ENCODE peak calls at places on chromosomes 1 and 21, in nine cellular contexts. X, M, Z, B, U, E, J, L and F are unnamed samples.

GRCh38 chr1:193417945-193418744 is 231.7 kb upstream of the B3GALT2 start:
- DNase-seq in X (peak), M (peak), Z (no peak), B (no peak), U (no peak), E (peak), J (no peak), L (no peak), F (no peak)

GRCh38 chr1:162327144-162327790 is 49.4 kb downstream of the SPATA46 start:
- DNase-seq in X (peak), M (no peak), Z (no peak), B (no peak), U (no peak), E (no peak), J (no peak), L (no peak), F (no peak)

GRCh38 chr1:207981976-207982375 is 71.1 kb upstream of the CD34 start:
- DNase-seq in X (no peak), M (no peak), Z (peak), B (no peak), U (peak), E (no peak), J (peak), L (peak), F (no peak)

GRCh38 chr21:42151148-42152074 is 67.5 kb upstream of the ABCG1 start:
- DNase-seq in X (no peak), M (no peak), Z (no peak), B (no peak), U (no peak), E (no peak), J (no peak), L (no peak), F (no peak)

GRCh38 chr21:44718571-44718970 is 7.2 kb upstream of the TSPEAR start:
- DNase-seq in X (no peak), M (no peak), Z (no peak), B (no peak), U (no peak), E (no peak), J (no peak), L (peak), F (no peak)

GRCh38 chr1:111987502-111987901 is 2.0 kb downstream of the KCND3 start:
- DNase-seq in X (no peak), M (no peak), Z (no peak), B (peak), U (no peak), E (no peak), J (no peak), L (no peak), F (no peak)

GRCh38 chr1:119966020-119966419 is 69.7 kb upstream of the ADAM30 start:
- DNase-seq in X (no peak), M (no peak), Z (no peak), B (no peak), U (no peak), E (no peak), J (no peak), L (no peak), F (no peak)

GRCh38 chr21:41733951-41734689 is 32.7 kb downstream of the RIPK4 start:
- DNase-seq in X (no peak), M (no peak), Z (no peak), B (no peak), U (no peak), E (no peak), J (no peak), L (no peak), F (no peak)

GRCh38 chr1:117871013-117871412 is 58.4 kb downstream of the GDAP2 start:
- DNase-seq in X (no peak), M (no peak), Z (no peak), B (no peak), U (no peak), E (no peak), J (no peak), L (no peak), F (no peak)

GRCh38 chr1:197663178-197663953 is 111.9 kb downstream of the DENND1B start:
- DNase-seq in X (peak), M (no peak), Z (no peak), B (no peak), U (no peak), E (no peak), J (no peak), L (peak), F (no peak)

GRCh38 chr21:43740497-43741156 is 21.7 kb downstream of the PDXK start:
- DNase-seq in X (peak), M (peak), Z (peak), B (no peak), U (no peak), E (no peak), J (peak), L (peak), F (no peak)

GRCh38 chr1:213982814-213983588 is 4.8 kb upstream of the PROX1 start:
- DNase-seq in X (no peak), M (no peak), Z (peak), B (peak), U (no peak), E (no peak), J (peak), L (peak), F (no peak)

GRCh38 chr1:174217787-174218574 is 58.7 kb downstream of the RABGAP1L start:
- DNase-seq in X (peak), M (no peak), Z (no peak), B (no peak), U (no peak), E (peak), J (no peak), L (peak), F (no peak)

GRCh38 chr1:184387069-184387870 is 441 bp downstream of the C1orf21 start:
- DNase-seq in X (peak), M (peak), Z (peak), B (peak), U (peak), E (peak), J (peak), L (peak), F (peak)

GRCh38 chr21:46125846-46126301 is 28.0 kb downstream of the COL6A2 start:
- DNase-seq in X (no peak), M (no peak), Z (no peak), B (no peak), U (no peak), E (no peak), J (peak), L (no peak), F (no peak)

GRCh38 chr21:24045775-24046215 is 1561.5 kb downstream of the MRPL39 start:
- DNase-seq in X (no peak), M (peak), Z (peak), B (peak), U (no peak), E (peak), J (peak), L (peak), F (no peak)

GRCh38 chr21:24042687-24043086 is 1564.6 kb downstream of the MRPL39 start:
- DNase-seq in X (no peak), M (no peak), Z (no peak), B (no peak), U (no peak), E (no peak), J (no peak), L (no peak), F (no peak)

GRCh38 chr21:24050233-24050632 is 1557.0 kb downstream of the MRPL39 start:
- DNase-seq in X (no peak), M (no peak), Z (no peak), B (no peak), U (no peak), E (peak), J (no peak), L (no peak), F (no peak)

GRCh38 chr21:24046816-24047443 is 1560.4 kb downstream of the MRPL39 start:
- DNase-seq in X (no peak), M (no peak), Z (no peak), B (no peak), U (no peak), E (peak), J (no peak), L (no peak), F (no peak)

GRCh38 chr21:24045373-24045772 is 1561.9 kb downstream of the MRPL39 start:
- DNase-seq in X (no peak), M (no peak), Z (no peak), B (no peak), U (no peak), E (no peak), J (no peak), L (no peak), F (no peak)
- TF ChIP-seq CTCF in X (no peak), M (no peak), Z (no peak), B (no peak), U (no peak), E (no peak), J (no peak), L (no peak), F (no peak)

DNA sequence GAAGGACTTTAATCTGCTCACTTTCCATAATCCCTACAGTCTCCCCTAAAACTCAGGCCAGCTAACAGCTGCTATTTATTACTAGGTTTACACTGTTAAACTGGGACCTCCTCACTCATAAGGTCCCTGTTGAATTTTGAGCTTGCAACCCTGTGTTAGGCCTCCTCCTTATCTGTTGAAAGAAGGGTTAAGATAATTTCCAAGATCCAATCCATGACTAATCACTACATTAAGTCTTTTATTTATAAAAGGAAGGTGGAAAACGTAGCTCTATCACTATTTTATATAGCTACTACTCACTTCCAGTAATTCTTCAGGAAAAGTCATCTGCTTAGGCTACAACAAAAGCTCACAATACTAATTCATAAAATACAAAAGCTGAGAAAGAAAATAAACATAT is 79.5 kb downstream of the EVI5 start:
- DNase-seq in X (no peak), M (no peak), Z (no peak), B (no peak), U (no peak), E (no peak), J (no peak), L (no peak), F (no peak)
- TF ChIP-seq CTCF in X (no peak), M (no peak), Z (no peak), B (no peak), U (no peak), E (no peak), J (no peak), L (no peak), F (no peak)

GRCh38 chr1:231170875-231171274 is 9.0 kb downstream of the TRIM67 start:
- DNase-seq in X (no peak), M (no peak), Z (no peak), B (no peak), U (no peak), E (no peak), J (no peak), L (peak), F (no peak)
- TF ChIP-seq CTCF in X (no peak), M (no peak), Z (no peak), B (no peak), U (no peak), E (no peak), J (no peak), L (peak), F (no peak)

GRCh38 chr1:13950637-13951036 is 250.6 kb downstream of the PRDM2 start:
- DNase-seq in X (no peak), M (no peak), Z (peak), B (no peak), U (no peak), E (no peak), J (peak), L (peak), F (peak)
- TF ChIP-seq CTCF in X (no peak), M (no peak), Z (peak), B (peak), U (no peak), E (no peak), J (peak), L (peak), F (peak)

GRCh38 chr1:19828546-19828945 is 13.5 kb upstream of the RNF186 start:
- DNase-seq in X (peak), M (no peak), Z (no peak), B (no peak), U (no peak), E (no peak), J (no peak), L (no peak), F (no peak)

GRCh38 chr1:19824541-19824940 is 9.5 kb upstream of the RNF186 start:
- DNase-seq in X (no peak), M (no peak), Z (no peak), B (no peak), U (no peak), E (no peak), J (no peak), L (no peak), F (no peak)

GRCh38 chr1:19819701-19820100 is 4.6 kb upstream of the RNF186 start:
- DNase-seq in X (no peak), M (no peak), Z (no peak), B (no peak), U (no peak), E (no peak), J (no peak), L (no peak), F (no peak)

GRCh38 chr1:19825298-19825697 is 10.2 kb upstream of the RNF186 start:
- DNase-seq in X (no peak), M (no peak), Z (no peak), B (no peak), U (no peak), E (no peak), J (peak), L (peak), F (no peak)
- TF ChIP-seq CTCF in X (no peak), M (no peak), Z (no peak), B (no peak), U (no peak), E (no peak), J (no peak), L (peak), F (no peak)

DNA sequence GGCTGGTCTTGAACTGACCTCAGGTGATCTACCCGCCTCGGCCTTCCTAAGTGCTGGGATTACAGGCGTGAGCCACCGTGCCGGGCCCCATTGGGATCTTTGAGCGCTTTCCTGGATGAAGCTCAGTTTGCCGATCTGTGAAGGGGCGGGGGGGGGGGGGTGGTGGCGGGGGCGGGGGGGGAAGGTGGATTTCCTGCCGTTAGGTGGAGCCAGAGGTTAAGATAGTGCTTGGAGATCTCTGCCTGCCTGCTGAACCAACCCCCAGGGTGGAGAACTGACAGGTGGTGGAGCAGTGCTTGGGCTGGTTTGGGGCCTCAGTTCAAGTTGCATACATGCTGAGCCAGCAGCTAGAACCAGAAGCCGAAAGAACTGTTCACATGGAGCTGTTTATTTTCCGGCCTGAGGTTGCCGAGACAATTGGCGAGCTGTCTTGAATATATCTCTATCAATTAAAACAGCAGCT is 1.7 kb downstream of the TMCC2 start:
- DNase-seq in X (peak), M (peak), Z (peak), B (no peak), U (peak), E (peak), J (peak), L (peak), F (peak)
- TF ChIP-seq CTCF in X (peak), M (no peak), Z (no peak), B (peak), U (peak), E (peak), J (no peak), L (peak), F (peak)

DNA sequence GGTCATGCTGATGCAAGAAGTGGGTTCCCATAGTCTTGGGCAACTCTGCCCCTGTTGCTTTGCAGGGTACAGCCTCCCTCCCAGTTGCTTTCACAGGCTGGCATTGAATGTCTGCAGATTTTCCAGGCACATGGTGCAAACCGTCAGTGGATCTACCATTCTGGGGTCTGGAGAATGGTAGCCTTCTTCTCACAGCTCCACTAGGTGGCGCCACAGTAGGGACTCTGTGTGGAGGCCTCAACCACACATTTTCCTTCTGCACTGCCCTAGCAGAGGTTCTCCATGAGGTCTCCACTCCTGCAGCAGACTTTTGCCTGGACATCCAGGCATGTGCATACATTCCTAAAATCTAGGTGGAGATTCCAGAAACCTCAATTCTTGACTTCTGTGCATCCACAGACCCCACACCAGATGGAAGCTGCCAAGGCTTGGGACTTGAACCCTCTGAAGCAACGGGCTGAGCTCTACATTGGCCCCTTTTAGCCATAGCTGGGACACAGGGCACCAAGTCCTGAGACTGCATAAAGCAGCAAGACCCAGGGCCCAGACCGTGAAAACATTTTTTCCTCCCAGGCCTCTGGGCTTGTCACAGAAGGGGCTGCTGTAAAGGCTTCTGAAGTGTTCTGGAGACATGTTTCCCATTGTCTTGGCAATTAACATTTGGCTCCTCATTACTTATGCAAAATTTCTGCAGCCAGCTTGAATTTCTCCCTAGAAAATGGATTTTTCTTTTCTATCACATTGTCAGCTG is 466.2 kb upstream of the PBX1 start:
- DNase-seq in X (no peak), M (peak), Z (no peak), B (no peak), U (no peak), E (no peak), J (no peak), L (peak), F (no peak)
- TF ChIP-seq CTCF in X (peak), M (no peak), Z (no peak), B (no peak), U (no peak), E (no peak), J (no peak), L (peak), F (peak)